ENCODE peak calls at places on chromosomes 1 and 21, in five cellular contexts. K is WTC11, X is A549, S is HCT116, D is H1. Z is an unnamed sample.

GRCh38 chr1:54158071-54158470 is 5.3 kb upstream of the CDCP2 start:
- DNase-seq in K (no peak), X (peak), S (peak), D (no peak), Z (peak)

GRCh38 chr1:3441449-3441848 is 13.0 kb upstream of the ARHGEF16 start:
- DNase-seq in K (no peak), X (no peak), S (no peak), D (no peak), Z (no peak)

GRCh38 chr1:39886757-39887231 is 3.5 kb upstream of the TRIT1 start:
- DNase-seq in K (no peak), X (no peak), S (no peak), D (no peak), Z (no peak)

GRCh38 chr1:31605908-31606427 is 11.5 kb upstream of the HCRTR1 start:
- DNase-seq in K (no peak), X (no peak), S (no peak), D (no peak), Z (peak)

GRCh38 chr1:21855257-21856096 is 43.4 kb downstream of the LDLRAD2 start:
- DNase-seq in K (no peak), X (peak), S (no peak), D (no peak), Z (peak)

GRCh38 chr21:46423546-46424061 is 35.1 kb upstream of the DIP2A start:
- DNase-seq in K (no peak), X (no peak), S (no peak), D (no peak), Z (peak)

GRCh38 chr1:53645690-53646078 is 93.3 kb downstream of the GLIS1 start:
- DNase-seq in K (no peak), X (no peak), S (no peak), D (no peak), Z (no peak)

GRCh38 chr1:246459213-246459612 is 47.9 kb downstream of the SMYD3 start:
- DNase-seq in K (no peak), X (no peak), S (no peak), D (no peak), Z (no peak)

GRCh38 chr1:10898921-10899320 is 102.5 kb upstream of the CASZ1 start:
- DNase-seq in K (no peak), X (no peak), S (no peak), D (no peak), Z (no peak)
- TF ChIP-seq MAX in K (no peak), X (no peak), S (no peak), D (no peak), Z (no peak)

GRCh38 chr1:90357980-90358379 is 359.1 kb downstream of the BARHL2 start:
- DNase-seq in K (no peak), X (no peak), S (no peak), D (no peak), Z (no peak)
- TF ChIP-seq MAX in K (no peak), X (no peak), S (no peak), D (no peak), Z (no peak)

DNA sequence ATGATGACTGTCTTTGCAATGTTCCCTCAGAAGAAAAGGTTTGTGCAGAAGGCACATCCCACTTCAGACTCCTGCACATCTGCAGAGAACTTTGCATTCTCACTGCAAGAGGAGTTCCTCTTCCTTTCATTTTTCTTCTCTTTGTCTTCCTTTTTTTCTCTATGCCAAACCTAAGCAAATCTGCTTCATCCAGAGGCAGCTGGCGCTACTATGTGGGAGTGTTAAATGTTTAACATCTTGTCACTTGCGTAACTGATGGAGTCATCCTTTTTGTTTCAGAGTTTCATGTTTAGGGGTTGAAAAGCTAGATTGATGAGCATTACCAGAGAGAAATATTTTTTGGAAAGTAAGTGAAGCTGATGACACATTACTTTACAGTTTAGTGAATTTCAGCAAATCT is 985 bp upstream of the LRRC53 start:
- DNase-seq in K (no peak), X (no peak), S (no peak), D (no peak), Z (peak)
- TF ChIP-seq MAX in K (no peak), X (no peak), S (no peak), D (no peak), Z (no peak)

DNA sequence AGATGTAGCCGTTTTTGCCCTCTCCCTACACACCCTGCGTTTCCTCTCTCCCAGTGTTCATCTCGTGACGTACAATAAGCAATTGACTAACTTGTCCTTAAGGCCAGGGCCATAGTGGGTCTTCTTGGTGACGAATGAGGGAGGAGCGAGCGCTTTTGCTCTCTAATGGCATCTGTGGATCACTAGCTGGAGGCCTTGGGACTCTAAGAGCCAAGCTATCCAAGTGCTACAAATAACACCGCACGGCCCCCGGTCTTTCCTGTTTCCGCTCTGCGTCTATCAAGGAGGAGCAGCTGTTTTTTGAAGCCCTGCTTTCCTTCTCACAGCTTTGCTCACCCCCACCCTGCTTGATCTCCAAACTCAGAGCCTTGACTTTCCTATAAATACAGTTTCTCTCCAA is 25.2 kb downstream of the EVA1C start:
- DNase-seq in K (no peak), X (no peak), S (no peak), D (no peak), Z (no peak)
- TF ChIP-seq MAX in K (no peak), X (no peak), S (no peak), D (no peak), Z (no peak)

Z was measured in NB4.